ENCODE peak calls at places on chromosomes 3 and 15, in ten cellular contexts. V is stomach, C is fibroblast of lung, I is hepatocyte, Y is tibial artery, L is lung, K is IMR-90, A is AG04450, N is adrenal gland, R is psoas muscle. U is an unnamed sample.

GRCh38 chr3:38548154-38548931 is 52.2 kb downstream of the EXOG start:
- DNase-seq in V (no peak), C (no peak), I (no peak), Y (no peak), L (no peak), K (no peak), A (no peak), N (no peak), R (peak; percentile 56), U (peak; percentile 58)

GRCh38 chr15:60673918-60674558 is 195.1 kb upstream of the ICE2 start:
- DNase-seq in V (peak; percentile 43), C (peak; percentile 91), I (peak; percentile 83), Y (peak; percentile 77), L (peak; percentile 42), K (peak; percentile 96), A (peak; percentile 69), N (peak; percentile 73), R (peak; percentile 50), U (no peak)

GRCh38 chr3:159732172-159733111 is 256.2 kb upstream of the IL12A start:
- DNase-seq in V (no peak), C (peak; percentile 54), I (peak; percentile 15), Y (no peak), L (peak; percentile 34), K (peak; percentile 86), A (peak; percentile 52), N (no peak), R (no peak), U (no peak)

GRCh38 chr3:102643546-102643945 is 208.7 kb downstream of the ZPLD1 start:
- DNase-seq in V (no peak), C (no peak), I (no peak), Y (no peak), L (no peak), K (no peak), A (no peak), N (no peak), R (no peak), U (no peak)

GRCh38 chr3:151309566-151309965 is 7.1 kb downstream of the GPR87 start:
- DNase-seq in V (no peak), C (no peak), I (no peak), Y (no peak), L (no peak), K (no peak), A (no peak), N (no peak), R (no peak), U (no peak)

GRCh38 chr15:37134244-37134643 is 33.9 kb upstream of the MEIS2 start:
- DNase-seq in V (no peak), C (no peak), I (no peak), Y (no peak), L (no peak), K (no peak), A (no peak), N (no peak), R (no peak), U (no peak)

GRCh38 chr3:86923071-86923476 is 67.9 kb downstream of the VGLL3 start:
- DNase-seq in V (no peak), C (peak; percentile 64), I (peak; percentile 12), Y (no peak), L (no peak), K (peak; percentile 75), A (peak; percentile 37), N (no peak), R (peak; percentile 20), U (no peak)

GRCh38 chr15:60787737-60788513 is 309.0 kb upstream of the ICE2 start:
- DNase-seq in V (no peak), C (no peak), I (no peak), Y (no peak), L (no peak), K (no peak), A (no peak), N (no peak), R (no peak), U (no peak)

GRCh38 chr15:55774113-55774970 is 31.4 kb upstream of the PRTG start:
- DNase-seq in V (peak; percentile 29), C (peak; percentile 27), I (peak; percentile 44), Y (peak; percentile 33), L (peak; percentile 35), K (peak; percentile 10), A (no peak), N (peak; percentile 33), R (peak; percentile 16), U (no peak)

GRCh38 chr15:100093211-100094126 is 248.3 kb downstream of the ADAMTS17 start:
- DNase-seq in V (no peak), C (peak; percentile 70), I (no peak), Y (no peak), L (peak; percentile 27), K (peak; percentile 88), A (peak; percentile 41), N (no peak), R (no peak), U (peak; percentile 37)

GRCh38 chr15:101347454-101347853 is 52.4 kb upstream of the SNRPA1 start:
- DNase-seq in V (no peak), C (no peak), I (no peak), Y (no peak), L (no peak), K (no peak), A (no peak), N (no peak), R (no peak), U (no peak)

GRCh38 chr15:101348015-101348414 is 53.0 kb upstream of the SNRPA1 start:
- DNase-seq in V (no peak), C (no peak), I (no peak), Y (no peak), L (no peak), K (no peak), A (no peak), N (no peak), R (no peak), U (no peak)

GRCh38 chr15:101346928-101347327 is 51.9 kb upstream of the SNRPA1 start:
- DNase-seq in V (no peak), C (no peak), I (no peak), Y (no peak), L (no peak), K (no peak), A (no peak), N (no peak), R (no peak), U (no peak)

GRCh38 chr15:101349497-101349951 is 54.5 kb upstream of the SNRPA1 start:
- DNase-seq in V (no peak), C (no peak), I (no peak), Y (no peak), L (no peak), K (no peak), A (no peak), N (no peak), R (no peak), U (no peak)

DNA sequence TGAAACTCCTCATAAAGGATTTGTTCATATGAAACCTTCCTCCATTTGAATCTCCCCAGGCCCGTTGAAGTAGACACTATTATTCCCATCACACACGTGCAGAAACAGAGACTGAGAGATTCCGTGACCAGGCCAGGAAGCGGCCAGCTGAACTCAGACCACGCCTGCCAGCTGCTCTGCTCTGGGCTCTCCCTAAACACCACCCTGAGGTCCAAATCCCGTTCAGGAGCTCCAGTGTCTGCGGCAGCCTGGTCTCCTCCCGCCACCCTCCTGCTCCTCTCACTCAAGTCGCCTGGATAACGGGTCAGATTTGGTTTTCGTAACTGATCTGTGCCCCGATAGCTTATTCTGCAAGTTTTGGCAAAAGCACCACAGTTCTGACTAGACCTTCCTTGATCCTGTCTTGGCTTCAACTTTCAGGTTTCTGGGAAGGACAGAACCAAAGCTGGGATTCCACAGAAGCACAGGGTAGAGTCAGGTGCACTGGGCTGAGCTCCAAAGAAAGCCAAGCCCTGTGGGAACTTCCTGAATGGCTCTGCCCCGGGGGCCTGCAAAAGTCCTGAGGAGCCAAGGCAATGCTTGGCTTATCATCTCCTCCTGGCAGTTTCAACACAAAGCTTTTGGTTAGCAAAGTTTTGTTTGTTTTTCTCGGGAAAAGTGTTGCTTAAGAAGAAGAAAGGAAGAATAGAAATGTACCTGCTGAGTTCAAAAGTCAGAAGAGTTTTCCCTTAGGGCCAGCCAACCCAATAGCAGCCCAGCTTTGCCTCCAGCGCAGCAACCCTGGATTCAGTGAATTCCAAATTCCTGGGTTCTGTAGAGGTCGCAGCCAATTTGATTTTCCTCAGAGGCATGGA is 53.8 kb upstream of the SNRPA1 start:
- DNase-seq in V (peak; percentile 88), C (no peak), I (no peak), Y (no peak), L (peak; percentile 56), K (no peak), A (no peak), N (no peak), R (no peak), U (no peak)
- H3K27me3 ChIP-seq in V (peaks cover 8% of the 10 kb centered on the region), C (peaks cover 3% of the 10 kb centered on the region), I (no peaks in the 10 kb centered on the region), Y (no peaks in the 10 kb centered on the region), L (no peaks in the 10 kb centered on the region), K (peaks cover 37% of the 10 kb centered on the region), A (peaks cover 2% of the 10 kb centered on the region), N (no peaks in the 10 kb centered on the region), R (no peaks in the 10 kb centered on the region), U (no peaks in the 10 kb centered on the region)

DNA sequence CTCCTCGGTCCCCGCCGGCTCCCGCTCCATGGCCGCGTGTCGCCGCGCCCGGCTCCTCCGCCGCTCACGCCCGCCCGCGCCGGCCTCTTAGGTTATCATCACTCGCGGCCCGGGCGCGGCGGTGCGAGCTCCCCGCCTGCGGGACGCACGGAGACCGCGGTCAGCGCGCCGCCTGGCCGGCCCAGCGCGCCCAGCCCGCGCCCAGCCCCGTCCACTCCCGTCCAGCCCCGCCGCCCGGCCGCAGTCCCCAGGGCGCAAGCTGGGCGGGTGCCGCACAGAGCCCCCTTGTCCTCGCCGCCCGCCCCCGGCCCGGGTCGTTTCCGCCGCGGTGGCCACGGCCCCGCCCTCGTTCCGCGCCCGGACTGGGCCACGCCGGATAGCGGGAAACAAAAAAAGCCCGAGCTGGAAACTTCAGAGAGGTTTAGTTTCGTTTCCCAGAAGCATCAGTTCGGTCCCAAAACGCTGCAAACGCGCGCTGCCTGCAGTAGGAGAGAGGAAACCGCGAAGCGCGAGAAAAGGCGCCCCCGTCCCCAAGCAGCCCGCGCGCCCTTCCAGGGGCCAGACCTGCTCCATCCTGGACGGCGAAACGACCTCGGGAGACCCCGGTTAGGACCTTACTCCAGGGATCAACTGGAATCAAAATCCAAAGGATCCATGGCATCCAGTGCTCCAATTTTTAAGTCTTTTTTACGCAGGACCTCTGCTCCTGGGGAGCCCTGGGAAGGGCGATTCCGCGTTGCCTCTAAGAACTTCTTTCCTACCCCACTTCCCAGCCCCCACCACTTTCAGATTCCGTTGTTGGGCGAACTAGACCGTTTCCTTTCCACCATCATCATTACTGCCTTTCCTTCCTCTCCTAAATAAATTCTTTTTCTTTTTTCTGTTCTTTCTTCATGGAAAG is at the start of gene ATP10A:
- DNase-seq in V (no peak), C (peak; percentile 73), I (no peak), Y (peak; percentile 59), L (no peak), K (peak; percentile 71), A (no peak), N (peak; percentile 38), R (peak; percentile 48), U (no peak)
- H3K27me3 ChIP-seq in V (peaks cover 9% of the 10 kb centered on the region), C (no peaks in the 10 kb centered on the region), I (peaks cover 61% of the 10 kb centered on the region), Y (no peaks in the 10 kb centered on the region), L (no peaks in the 10 kb centered on the region), K (no peaks in the 10 kb centered on the region), A (no peaks in the 10 kb centered on the region), N (peaks cover 8% of the 10 kb centered on the region), R (no peaks in the 10 kb centered on the region), U (peaks cover 20% of the 10 kb centered on the region)

GRCh38 chr3:62361824-62362223 is 11.5 kb downstream of the FEZF2 start:
- DNase-seq in V (no peak), C (no peak), I (no peak), Y (no peak), L (no peak), K (no peak), A (no peak), N (no peak), R (no peak), U (no peak)
- H3K27me3 ChIP-seq in V (peaks cover 54% of the 10 kb centered on the region), C (peaks cover 12% of the 10 kb centered on the region), I (peaks cover 72% of the 10 kb centered on the region), Y (peaks cover 36% of the 10 kb centered on the region), L (no peaks in the 10 kb centered on the region), K (peaks cover 13% of the 10 kb centered on the region), A (peaks cover 15% of the 10 kb centered on the region), N (peaks cover 18% of the 10 kb centered on the region), R (peaks cover 5% of the 10 kb centered on the region), U (peaks cover 20% of the 10 kb centered on the region)

GRCh38 chr15:101841656-101842055 is 29.7 kb downstream of the OR4F15 start:
- DNase-seq in V (no peak), C (no peak), I (no peak), Y (no peak), L (no peak), K (no peak), A (no peak), N (no peak), R (no peak), U (no peak)
- H3K27me3 ChIP-seq in V (peaks cover 17% of the 10 kb centered on the region), C (no peaks in the 10 kb centered on the region), I (peaks cover 12% of the 10 kb centered on the region), Y (no peaks in the 10 kb centered on the region), L (no peaks in the 10 kb centered on the region), K (no peaks in the 10 kb centered on the region), A (no peaks in the 10 kb centered on the region), N (peaks cover 5% of the 10 kb centered on the region), R (no peaks in the 10 kb centered on the region), U (peaks cover 3% of the 10 kb centered on the region)

U was measured in spleen.